ENCODE peak calls at places on chromosomes 7 and 10, in nine cellular contexts. T is mammary epithelial cell, M is NCI-H345, X is right cardiac atrium, F is H4, N is GM18507, G is T-helper 1 cell, Y is hypothalamus, P is SK-MEL-5. B is an unnamed sample.

GRCh38 chr10:87550741-87551140 is 46.0 kb downstream of the MINPP1 start:
- DNase-seq in X (no peak), P (no peak), Y (no peak), N (no peak), G (no peak), T (peak), F (peak), M (no peak), B (no peak)

GRCh38 chr10:132257271-132257670 is 50.5 kb downstream of the STK32C start:
- DNase-seq in T (peak), F (peak), N (no peak), X (peak), Y (no peak), P (no peak), M (no peak), G (no peak), B (no peak)

GRCh38 chr10:91799580-91799975 is 1.4 kb downstream of the TNKS2 start:
- DNase-seq in G (no peak), M (no peak), F (no peak), P (no peak), Y (no peak), X (no peak), T (peak), N (no peak), B (no peak)

GRCh38 chr10:47282005-47282656 is 17.9 kb upstream of the GDF10 start:
- DNase-seq in X (no peak), F (no peak), G (no peak), N (no peak), Y (no peak), M (no peak), P (no peak), T (no peak), B (no peak)

GRCh38 chr10:74282853-74283205 is 131.8 kb downstream of the ADK start:
- DNase-seq in P (peak), N (no peak), G (no peak), Y (no peak), X (no peak), M (no peak), T (peak), F (no peak), B (no peak)

GRCh38 chr10:68559872-68560200 is 301 bp upstream of the TET1 start:
- DNase-seq in G (no peak), T (no peak), Y (no peak), M (no peak), N (no peak), X (no peak), F (no peak), P (peak), B (no peak)

GRCh38 chr10:5252177-5253037 is 55.8 kb downstream of the AKR1C4 start:
- DNase-seq in G (no peak), N (no peak), F (peak), P (no peak), M (no peak), T (no peak), Y (no peak), X (no peak), B (no peak)

GRCh38 chr10:11373626-11374310 is 237.7 kb downstream of the USP6NL start:
- DNase-seq in T (no peak), M (no peak), P (no peak), Y (no peak), X (no peak), N (no peak), G (no peak), F (peak), B (no peak)

GRCh38 chr7:75992083-75992755 is 2.2 kb downstream of the TMEM120A start:
- DNase-seq in X (peak), T (no peak), N (no peak), F (no peak), G (no peak), Y (no peak), M (no peak), P (no peak), B (no peak)

GRCh38 chr10:18418579-18419210 is 232.7 kb downstream of the NSUN6 start:
- DNase-seq in F (no peak), P (no peak), G (no peak), X (no peak), N (no peak), T (no peak), M (no peak), Y (no peak), B (no peak)

GRCh38 chr7:620885-621284 is 101.2 kb upstream of the PDGFA start:
- DNase-seq in Y (no peak), G (no peak), P (no peak), X (no peak), F (no peak), M (no peak), N (no peak), T (no peak), B (no peak)

GRCh38 chr10:54903770-54904169 is 102.7 kb upstream of the PCDH15 start:
- DNase-seq in Y (no peak), P (no peak), T (no peak), N (no peak), M (no peak), X (no peak), F (no peak), G (no peak), B (no peak)

GRCh38 chr10:113865896-113866295 is 11.4 kb downstream of the NHLRC2 start:
- DNase-seq in N (no peak), G (no peak), M (no peak), F (no peak), P (no peak), X (no peak), Y (no peak), T (no peak), B (no peak)

GRCh38 chr7:69670701-69671100 is 72.4 kb downstream of the AUTS2 start:
- DNase-seq in X (no peak), M (no peak), Y (no peak), N (no peak), T (no peak), G (no peak), P (no peak), F (no peak), B (no peak)

GRCh38 chr10:86260564-86260963 is 106.0 kb downstream of the GRID1 start:
- DNase-seq in N (no peak), G (no peak), F (no peak), T (no peak), Y (no peak), M (peak), P (no peak), X (no peak), B (no peak)

GRCh38 chr10:97843296-97843671 is 6.4 kb upstream of the GOLGA7B start:
- DNase-seq in P (peak), M (peak), G (no peak), N (no peak), X (no peak), T (peak), Y (no peak), F (no peak), B (no peak)

GRCh38 chr10:99694171-99694570 is 34.9 kb downstream of the ENTPD7 start:
- DNase-seq in T (peak), Y (no peak), M (no peak), X (no peak), N (no peak), G (no peak), P (no peak), F (no peak), B (no peak)